ENCODE peak calls at places on chromosomes 16 and 17, in seven cellular contexts. One of them, this sample, is unnamed.

GRCh38 chr16:17125671-17126070 is 345.1 kb downstream of the XYLT1 start:
- DNase-seq in body of pancreas: no peak
- DNase-seq in right cardiac atrium: no peak
- DNase-seq in colonic mucosa: no peak
- DNase-seq in substantia nigra: no peak
- DNase-seq in CD4-positive, CD25-positive, alpha-beta regulatory T cell: no peak
- DNase-seq in OCI-LY7: no peak
- DNase-seq in this sample: no peak

GRCh38 chr17:33039874-33040273 is 48.2 kb downstream of the SPACA3 start:
- DNase-seq in body of pancreas: no peak
- DNase-seq in right cardiac atrium: no peak
- DNase-seq in colonic mucosa: peak
- DNase-seq in substantia nigra: no peak
- DNase-seq in CD4-positive, CD25-positive, alpha-beta regulatory T cell: no peak
- DNase-seq in OCI-LY7: no peak
- DNase-seq in this sample: no peak

GRCh38 chr16:86608301-86608747 is 30.0 kb downstream of the FOXL1 start:
- DNase-seq in body of pancreas: no peak
- DNase-seq in right cardiac atrium: no peak
- DNase-seq in colonic mucosa: no peak
- DNase-seq in substantia nigra: no peak
- DNase-seq in CD4-positive, CD25-positive, alpha-beta regulatory T cell: no peak
- DNase-seq in OCI-LY7: no peak
- DNase-seq in this sample: no peak

GRCh38 chr16:75621170-75621477 is 2.0 kb downstream of the ADAT1 start:
- DNase-seq in body of pancreas: no peak
- DNase-seq in right cardiac atrium: no peak
- DNase-seq in colonic mucosa: no peak
- DNase-seq in substantia nigra: no peak
- DNase-seq in CD4-positive, CD25-positive, alpha-beta regulatory T cell: peak
- DNase-seq in OCI-LY7: peak
- DNase-seq in this sample: no peak

GRCh38 chr17:11177340-11177739 is 63.7 kb upstream of the SHISA6 start:
- DNase-seq in body of pancreas: no peak
- DNase-seq in right cardiac atrium: no peak
- DNase-seq in colonic mucosa: no peak
- DNase-seq in substantia nigra: no peak
- DNase-seq in CD4-positive, CD25-positive, alpha-beta regulatory T cell: no peak
- DNase-seq in OCI-LY7: no peak
- DNase-seq in this sample: no peak

GRCh38 chr16:8901318-8901861 is 19.2 kb downstream of the LITAFD start:
- DNase-seq in body of pancreas: no peak
- DNase-seq in right cardiac atrium: no peak
- DNase-seq in colonic mucosa: no peak
- DNase-seq in substantia nigra: no peak
- DNase-seq in CD4-positive, CD25-positive, alpha-beta regulatory T cell: no peak
- DNase-seq in OCI-LY7: no peak
- DNase-seq in this sample: no peak

GRCh38 chr17:35536664-35537160 is 766 bp downstream of the SLFN12L start:
- DNase-seq in body of pancreas: no peak
- DNase-seq in right cardiac atrium: peak
- DNase-seq in colonic mucosa: no peak
- DNase-seq in substantia nigra: no peak
- DNase-seq in CD4-positive, CD25-positive, alpha-beta regulatory T cell: peak
- DNase-seq in OCI-LY7: no peak
- DNase-seq in this sample: no peak

GRCh38 chr17:75630071-75630917 is 2.9 kb upstream of the SMIM5 start:
- DNase-seq in body of pancreas: no peak
- DNase-seq in right cardiac atrium: no peak
- DNase-seq in colonic mucosa: no peak
- DNase-seq in substantia nigra: no peak
- DNase-seq in CD4-positive, CD25-positive, alpha-beta regulatory T cell: no peak
- DNase-seq in OCI-LY7: no peak
- DNase-seq in this sample: no peak

GRCh38 chr17:47730681-47731080 is 2.4 kb upstream of the TBX21 start:
- DNase-seq in body of pancreas: no peak
- DNase-seq in right cardiac atrium: no peak
- DNase-seq in colonic mucosa: no peak
- DNase-seq in substantia nigra: no peak
- DNase-seq in CD4-positive, CD25-positive, alpha-beta regulatory T cell: no peak
- DNase-seq in OCI-LY7: no peak
- DNase-seq in this sample: no peak

GRCh38 chr17:43039646-43040045 is 14.6 kb downstream of the RND2 start:
- DNase-seq in body of pancreas: no peak
- DNase-seq in right cardiac atrium: no peak
- DNase-seq in colonic mucosa: no peak
- DNase-seq in substantia nigra: no peak
- DNase-seq in CD4-positive, CD25-positive, alpha-beta regulatory T cell: no peak
- DNase-seq in OCI-LY7: no peak
- DNase-seq in this sample: no peak

GRCh38 chr17:67717192-67717623 is 528 bp upstream of the NOL11 start:
- DNase-seq in body of pancreas: no peak
- DNase-seq in right cardiac atrium: no peak
- DNase-seq in colonic mucosa: no peak
- DNase-seq in substantia nigra: no peak
- DNase-seq in CD4-positive, CD25-positive, alpha-beta regulatory T cell: no peak
- DNase-seq in OCI-LY7: no peak
- DNase-seq in this sample: no peak

GRCh38 chr17:47184671-47185070 is 4.4 kb downstream of the CDC27 start:
- DNase-seq in body of pancreas: no peak
- DNase-seq in right cardiac atrium: no peak
- DNase-seq in colonic mucosa: no peak
- DNase-seq in substantia nigra: no peak
- DNase-seq in CD4-positive, CD25-positive, alpha-beta regulatory T cell: no peak
- DNase-seq in OCI-LY7: no peak
- DNase-seq in this sample: no peak

GRCh38 chr17:19415311-19415710 is 4.3 kb downstream of the RNF112 start:
- DNase-seq in body of pancreas: no peak
- DNase-seq in right cardiac atrium: no peak
- DNase-seq in colonic mucosa: no peak
- DNase-seq in substantia nigra: no peak
- DNase-seq in CD4-positive, CD25-positive, alpha-beta regulatory T cell: no peak
- DNase-seq in OCI-LY7: no peak
- DNase-seq in this sample: no peak

GRCh38 chr16:60180609-60181008 is 1446.5 kb upstream of the GOT2 start:
- DNase-seq in body of pancreas: no peak
- DNase-seq in right cardiac atrium: no peak
- DNase-seq in colonic mucosa: no peak
- DNase-seq in substantia nigra: no peak
- DNase-seq in CD4-positive, CD25-positive, alpha-beta regulatory T cell: no peak
- DNase-seq in OCI-LY7: no peak
- DNase-seq in this sample: no peak

GRCh38 chr16:6027733-6028132 is 930.1 kb upstream of the EEF2KMT start:
- DNase-seq in body of pancreas: no peak
- DNase-seq in right cardiac atrium: no peak
- DNase-seq in colonic mucosa: no peak
- DNase-seq in substantia nigra: no peak
- DNase-seq in CD4-positive, CD25-positive, alpha-beta regulatory T cell: no peak
- DNase-seq in OCI-LY7: no peak
- DNase-seq in this sample: no peak

GRCh38 chr16:9527976-9528375 is 436.5 kb downstream of the HAPSTR1 start:
- DNase-seq in body of pancreas: no peak
- DNase-seq in right cardiac atrium: no peak
- DNase-seq in colonic mucosa: no peak
- DNase-seq in substantia nigra: no peak
- DNase-seq in CD4-positive, CD25-positive, alpha-beta regulatory T cell: no peak
- DNase-seq in OCI-LY7: no peak
- DNase-seq in this sample: no peak

GRCh38 chr16:72012607-72013006 is 4.1 kb downstream of the DHODH start:
- DNase-seq in body of pancreas: no peak
- DNase-seq in right cardiac atrium: no peak
- DNase-seq in colonic mucosa: no peak
- DNase-seq in substantia nigra: no peak
- DNase-seq in CD4-positive, CD25-positive, alpha-beta regulatory T cell: no peak
- DNase-seq in OCI-LY7: no peak
- DNase-seq in this sample: no peak

GRCh38 chr16:70740174-70740918 is 54.5 kb upstream of the MTSS2 start:
- DNase-seq in body of pancreas: no peak
- DNase-seq in right cardiac atrium: no peak
- DNase-seq in colonic mucosa: no peak
- DNase-seq in substantia nigra: no peak
- DNase-seq in CD4-positive, CD25-positive, alpha-beta regulatory T cell: no peak
- DNase-seq in OCI-LY7: no peak
- DNase-seq in this sample: no peak

GRCh38 chr16:3023415-3023668 is 400 bp downstream of the HCFC1R1 start:
- DNase-seq in body of pancreas: peak
- DNase-seq in right cardiac atrium: peak
- DNase-seq in colonic mucosa: no peak
- DNase-seq in substantia nigra: no peak
- DNase-seq in CD4-positive, CD25-positive, alpha-beta regulatory T cell: no peak
- DNase-seq in OCI-LY7: no peak
- DNase-seq in this sample: no peak

DNA sequence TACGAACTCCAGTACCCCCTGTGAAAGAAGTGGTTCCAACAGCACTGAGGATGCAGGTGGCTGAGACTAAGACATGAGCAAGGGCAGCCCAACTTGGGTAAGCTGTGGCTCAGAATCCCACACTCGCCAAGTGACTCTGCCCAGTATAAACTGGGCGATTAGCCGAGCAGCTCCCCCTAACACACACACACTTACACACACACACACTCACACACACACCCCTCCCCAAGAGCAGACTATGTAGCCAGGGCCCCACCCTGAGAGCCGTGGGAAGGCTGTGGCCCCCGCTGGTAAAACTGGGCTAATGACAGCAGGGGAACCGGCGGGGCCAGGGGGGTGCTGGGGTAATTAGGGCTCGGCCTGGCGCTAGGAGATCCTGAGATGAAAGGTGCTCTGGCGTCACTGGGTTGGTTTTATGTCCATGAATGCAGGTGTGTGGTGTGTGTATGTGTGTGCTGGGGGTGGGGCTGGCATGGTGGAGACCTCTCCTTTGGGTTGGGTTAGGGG is 1.2 kb upstream of the THRA start:
- DNase-seq in body of pancreas: no peak
- DNase-seq in right cardiac atrium: no peak
- DNase-seq in colonic mucosa: no peak
- DNase-seq in substantia nigra: no peak
- DNase-seq in CD4-positive, CD25-positive, alpha-beta regulatory T cell: no peak
- DNase-seq in OCI-LY7: no peak
- DNase-seq in this sample: peak
- H3K27ac ChIP-seq in body of pancreas: no peak
- H3K27ac ChIP-seq in right cardiac atrium: no peak
- H3K27ac ChIP-seq in colonic mucosa: no peak
- H3K27ac ChIP-seq in substantia nigra: peak
- H3K27ac ChIP-seq in CD4-positive, CD25-positive, alpha-beta regulatory T cell: no peak
- H3K27ac ChIP-seq in OCI-LY7: no peak
- H3K27ac ChIP-seq in this sample: peak

DNA sequence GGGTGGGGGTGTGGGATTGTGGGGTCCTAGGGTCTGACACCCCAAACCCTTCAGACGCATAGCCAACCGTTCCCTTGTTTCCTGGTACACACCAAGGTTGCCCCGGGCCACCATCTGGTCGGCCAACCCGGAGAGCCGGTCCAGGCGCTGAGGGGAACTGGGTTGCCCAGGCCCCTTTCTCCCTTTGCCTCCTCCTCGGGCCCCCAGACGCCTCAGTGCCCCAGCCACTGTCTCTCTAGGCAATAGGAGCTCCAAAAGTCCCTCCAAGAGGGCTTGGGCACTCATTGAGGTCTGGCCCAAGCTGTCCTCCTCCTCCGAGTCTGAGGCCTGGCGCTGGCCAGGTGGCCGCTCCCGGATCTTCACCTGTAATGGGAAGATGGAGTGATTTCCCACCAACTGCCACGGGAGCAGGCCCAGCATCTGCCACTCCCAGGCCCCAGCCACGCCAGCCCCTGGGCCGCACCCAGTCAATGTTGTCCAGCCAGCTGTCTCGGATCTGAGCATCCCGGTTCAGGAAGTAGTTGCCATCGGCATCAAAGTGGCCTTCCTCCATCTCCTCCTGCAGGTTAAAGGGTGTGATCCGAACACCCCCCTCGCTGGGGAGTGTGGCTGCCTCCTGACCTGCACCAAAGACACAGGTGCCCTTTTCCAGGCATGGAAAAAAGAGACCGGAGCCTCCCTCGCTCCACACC is 1.5 kb downstream of the CD2BP2 start:
- DNase-seq in body of pancreas: no peak
- DNase-seq in right cardiac atrium: no peak
- DNase-seq in colonic mucosa: no peak
- DNase-seq in substantia nigra: no peak
- DNase-seq in CD4-positive, CD25-positive, alpha-beta regulatory T cell: no peak
- DNase-seq in OCI-LY7: no peak
- DNase-seq in this sample: peak
- H3K27ac ChIP-seq in body of pancreas: peak
- H3K27ac ChIP-seq in right cardiac atrium: no peak
- H3K27ac ChIP-seq in colonic mucosa: no peak
- H3K27ac ChIP-seq in substantia nigra: peak
- H3K27ac ChIP-seq in CD4-positive, CD25-positive, alpha-beta regulatory T cell: peak
- H3K27ac ChIP-seq in OCI-LY7: peak
- H3K27ac ChIP-seq in this sample: peak

DNA sequence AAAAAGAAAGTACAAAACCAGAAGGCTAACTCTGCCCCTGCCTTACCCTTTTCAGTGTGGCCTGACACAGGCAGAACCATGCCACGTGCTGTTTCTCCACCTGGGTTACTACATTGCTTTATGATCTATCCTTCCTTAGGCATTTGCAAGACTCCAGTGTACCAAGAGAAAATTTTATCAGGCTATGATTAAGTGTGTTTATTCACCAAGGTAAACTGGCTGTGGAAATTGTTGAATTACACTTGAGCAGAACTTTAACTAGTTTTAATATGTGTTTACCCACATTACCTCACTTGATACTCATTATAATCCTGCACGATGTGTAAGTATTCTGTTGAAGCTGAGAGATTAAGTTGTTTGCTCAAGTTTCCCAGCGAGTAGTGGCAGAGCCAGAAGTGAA is 129.7 kb upstream of the MYOCD start:
- DNase-seq in body of pancreas: no peak
- DNase-seq in right cardiac atrium: no peak
- DNase-seq in colonic mucosa: no peak
- DNase-seq in substantia nigra: no peak
- DNase-seq in CD4-positive, CD25-positive, alpha-beta regulatory T cell: no peak
- DNase-seq in OCI-LY7: no peak
- DNase-seq in this sample: no peak
- H3K27ac ChIP-seq in body of pancreas: no peak
- H3K27ac ChIP-seq in right cardiac atrium: no peak
- H3K27ac ChIP-seq in colonic mucosa: no peak
- H3K27ac ChIP-seq in substantia nigra: no peak
- H3K27ac ChIP-seq in CD4-positive, CD25-positive, alpha-beta regulatory T cell: no peak
- H3K27ac ChIP-seq in OCI-LY7: no peak
- H3K27ac ChIP-seq in this sample: peak

GRCh38 chr17:797236-797635 is 15.1 kb downstream of the MRM3 start:
- DNase-seq in body of pancreas: no peak
- DNase-seq in right cardiac atrium: no peak
- DNase-seq in colonic mucosa: no peak
- DNase-seq in substantia nigra: no peak
- DNase-seq in CD4-positive, CD25-positive, alpha-beta regulatory T cell: no peak
- DNase-seq in OCI-LY7: no peak
- DNase-seq in this sample: no peak

GRCh38 chr17:796609-797008 is 14.5 kb downstream of the MRM3 start:
- DNase-seq in body of pancreas: no peak
- DNase-seq in right cardiac atrium: no peak
- DNase-seq in colonic mucosa: no peak
- DNase-seq in substantia nigra: no peak
- DNase-seq in CD4-positive, CD25-positive, alpha-beta regulatory T cell: no peak
- DNase-seq in OCI-LY7: no peak
- DNase-seq in this sample: no peak

GRCh38 chr17:794876-795275 is 12.7 kb downstream of the MRM3 start:
- DNase-seq in body of pancreas: peak
- DNase-seq in right cardiac atrium: peak
- DNase-seq in colonic mucosa: peak
- DNase-seq in substantia nigra: peak
- DNase-seq in CD4-positive, CD25-positive, alpha-beta regulatory T cell: peak
- DNase-seq in OCI-LY7: peak
- DNase-seq in this sample: peak

GRCh38 chr17:795721-796120 is 13.6 kb downstream of the MRM3 start:
- DNase-seq in body of pancreas: no peak
- DNase-seq in right cardiac atrium: no peak
- DNase-seq in colonic mucosa: no peak
- DNase-seq in substantia nigra: no peak
- DNase-seq in CD4-positive, CD25-positive, alpha-beta regulatory T cell: no peak
- DNase-seq in OCI-LY7: no peak
- DNase-seq in this sample: no peak

GRCh38 chr17:795276-795675 is 13.1 kb downstream of the MRM3 start:
- DNase-seq in body of pancreas: no peak
- DNase-seq in right cardiac atrium: no peak
- DNase-seq in colonic mucosa: no peak
- DNase-seq in substantia nigra: no peak
- DNase-seq in CD4-positive, CD25-positive, alpha-beta regulatory T cell: no peak
- DNase-seq in OCI-LY7: no peak
- DNase-seq in this sample: no peak
- H3K27ac ChIP-seq in body of pancreas: peak
- H3K27ac ChIP-seq in right cardiac atrium: no peak
- H3K27ac ChIP-seq in colonic mucosa: peak
- H3K27ac ChIP-seq in substantia nigra: peak
- H3K27ac ChIP-seq in CD4-positive, CD25-positive, alpha-beta regulatory T cell: no peak
- H3K27ac ChIP-seq in OCI-LY7: no peak
- H3K27ac ChIP-seq in this sample: peak

This sample was measured in transverse colon.